ENCODE peak calls at places on chromosomes 16 and 17, in four cellular contexts. One of them, this sample, is unnamed. For H3K9me1, the result is how much of the 10 kb centered on the place peaks cover.

GRCh38 chr16:72404299-72404698 is 232.3 kb upstream of the PMFBP1 start:
- DNase-seq in IMR-90: peak
- DNase-seq in K562: no peak
- DNase-seq in endothelial cell of umbilical vein: no peak
- DNase-seq in this sample: no peak

GRCh38 chr17:2598166-2598565 is 4.7 kb downstream of the PAFAH1B1 start:
- DNase-seq in IMR-90: peak
- DNase-seq in K562: no peak
- DNase-seq in endothelial cell of umbilical vein: peak
- DNase-seq in this sample: no peak

GRCh38 chr17:60247836-60248461 is 98.2 kb downstream of the CA4 start:
- DNase-seq in IMR-90: no peak
- DNase-seq in K562: no peak
- DNase-seq in endothelial cell of umbilical vein: no peak
- DNase-seq in this sample: no peak

GRCh38 chr16:81939164-81940067 is 71.9 kb downstream of the SDR42E1 start:
- DNase-seq in IMR-90: no peak
- DNase-seq in K562: no peak
- DNase-seq in endothelial cell of umbilical vein: peak
- DNase-seq in this sample: no peak

GRCh38 chr16:83967838-83968482 is at the start of gene NECAB2:
- DNase-seq in IMR-90: peak
- DNase-seq in K562: peak
- DNase-seq in endothelial cell of umbilical vein: peak
- DNase-seq in this sample: no peak

GRCh38 chr17:39769974-39770587 is 32.3 kb downstream of the GRB7 start:
- DNase-seq in IMR-90: peak
- DNase-seq in K562: no peak
- DNase-seq in endothelial cell of umbilical vein: no peak
- DNase-seq in this sample: peak

GRCh38 chr17:11140028-11140427 is 101.0 kb upstream of the SHISA6 start:
- DNase-seq in IMR-90: no peak
- DNase-seq in K562: no peak
- DNase-seq in endothelial cell of umbilical vein: no peak
- DNase-seq in this sample: no peak

GRCh38 chr16:58501242-58502131 is 1.5 kb downstream of the NDRG4 start:
- DNase-seq in IMR-90: no peak
- DNase-seq in K562: peak
- DNase-seq in endothelial cell of umbilical vein: no peak
- DNase-seq in this sample: no peak

GRCh38 chr16:81703177-81704155 is 75.6 kb upstream of the PLCG2 start:
- DNase-seq in IMR-90: peak
- DNase-seq in K562: no peak
- DNase-seq in endothelial cell of umbilical vein: peak
- DNase-seq in this sample: no peak

GRCh38 chr17:57902800-57903759 is 52.1 kb downstream of the CUEDC1 start:
- DNase-seq in IMR-90: peak
- DNase-seq in K562: no peak
- DNase-seq in endothelial cell of umbilical vein: peak
- DNase-seq in this sample: peak

GRCh38 chr16:66926171-66926570 is 836 bp upstream of the RRAD start:
- DNase-seq in IMR-90: no peak
- DNase-seq in K562: no peak
- DNase-seq in endothelial cell of umbilical vein: no peak
- DNase-seq in this sample: no peak

GRCh38 chr16:27999687-28000086 is 63.8 kb downstream of the GSG1L start:
- DNase-seq in IMR-90: peak
- DNase-seq in K562: peak
- DNase-seq in endothelial cell of umbilical vein: no peak
- DNase-seq in this sample: no peak

GRCh38 chr17:40912506-40913220 is 24.8 kb downstream of the KRT23 start:
- DNase-seq in IMR-90: no peak
- DNase-seq in K562: no peak
- DNase-seq in endothelial cell of umbilical vein: peak
- DNase-seq in this sample: no peak

GRCh38 chr17:4340914-4341615 is 25.4 kb downstream of the UBE2G1 start:
- DNase-seq in IMR-90: peak
- DNase-seq in K562: no peak
- DNase-seq in endothelial cell of umbilical vein: no peak
- DNase-seq in this sample: no peak

GRCh38 chr16:24054649-24055560 is 201.2 kb upstream of the CACNG3 start:
- DNase-seq in IMR-90: no peak
- DNase-seq in K562: no peak
- DNase-seq in endothelial cell of umbilical vein: no peak
- DNase-seq in this sample: no peak

GRCh38 chr17:38761612-38762011 is 9.1 kb downstream of the PSMB3 start:
- DNase-seq in IMR-90: peak
- DNase-seq in K562: peak
- DNase-seq in endothelial cell of umbilical vein: peak
- DNase-seq in this sample: no peak

GRCh38 chr17:59510611-59511010 is 54.8 kb upstream of the DHX40 start:
- DNase-seq in IMR-90: no peak
- DNase-seq in K562: no peak
- DNase-seq in endothelial cell of umbilical vein: no peak
- DNase-seq in this sample: no peak

GRCh38 chr17:78496311-78496710 is 80.9 kb downstream of the DNAH17 start:
- DNase-seq in IMR-90: no peak
- DNase-seq in K562: no peak
- DNase-seq in endothelial cell of umbilical vein: no peak
- DNase-seq in this sample: no peak

GRCh38 chr17:45761957-45762565 is 22.1 kb upstream of the CRHR1 start:
- DNase-seq in IMR-90: no peak
- DNase-seq in K562: no peak
- DNase-seq in endothelial cell of umbilical vein: no peak
- DNase-seq in this sample: no peak

GRCh38 chr17:47735536-47736011 is 2.5 kb downstream of the TBX21 start:
- DNase-seq in IMR-90: no peak
- DNase-seq in K562: no peak
- DNase-seq in endothelial cell of umbilical vein: no peak
- DNase-seq in this sample: no peak

GRCh38 chr17:80246726-80247125 is 13.9 kb upstream of the RNF213 start:
- DNase-seq in IMR-90: no peak
- DNase-seq in K562: no peak
- DNase-seq in endothelial cell of umbilical vein: no peak
- DNase-seq in this sample: no peak

GRCh38 chr17:42409467-42410351 is 13.3 kb downstream of the CAVIN1 start:
- DNase-seq in IMR-90: peak
- DNase-seq in K562: no peak
- DNase-seq in endothelial cell of umbilical vein: peak
- DNase-seq in this sample: no peak

GRCh38 chr16:89453662-89454321 is 36.6 kb downstream of the ANKRD11 start:
- DNase-seq in IMR-90: no peak
- DNase-seq in K562: peak
- DNase-seq in endothelial cell of umbilical vein: peak
- DNase-seq in this sample: no peak

GRCh38 chr16:89456412-89456811 is 33.9 kb downstream of the ANKRD11 start:
- DNase-seq in IMR-90: no peak
- DNase-seq in K562: no peak
- DNase-seq in endothelial cell of umbilical vein: no peak
- DNase-seq in this sample: no peak

GRCh38 chr16:89455692-89456091 is 34.7 kb downstream of the ANKRD11 start:
- DNase-seq in IMR-90: no peak
- DNase-seq in K562: no peak
- DNase-seq in endothelial cell of umbilical vein: no peak
- DNase-seq in this sample: no peak

GRCh38 chr16:89452925-89453324 is 37.4 kb downstream of the ANKRD11 start:
- DNase-seq in IMR-90: no peak
- DNase-seq in K562: no peak
- DNase-seq in endothelial cell of umbilical vein: no peak
- DNase-seq in this sample: no peak

DNA sequence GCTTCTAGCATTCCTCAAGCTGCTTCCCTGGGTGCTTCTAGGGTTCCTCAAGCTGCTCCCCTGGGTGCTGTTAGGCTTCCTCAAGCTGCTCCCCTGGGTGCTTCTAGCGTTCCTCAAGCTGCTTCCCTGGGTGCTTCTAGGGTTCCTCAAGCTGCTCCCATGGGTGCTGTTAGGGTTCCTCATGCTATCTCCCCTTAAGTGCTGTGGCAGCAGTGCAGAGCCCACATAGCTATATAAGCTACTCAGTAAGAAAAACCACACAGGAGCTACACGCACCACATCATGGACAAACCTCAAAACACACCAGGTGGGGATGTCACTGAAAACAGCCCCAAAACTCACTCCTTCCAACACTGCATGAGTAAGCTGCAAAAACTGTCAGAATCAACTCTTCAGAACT is 35.2 kb downstream of the ANKRD11 start:
- DNase-seq in IMR-90: no peak
- DNase-seq in K562: no peak
- DNase-seq in endothelial cell of umbilical vein: no peak
- DNase-seq in this sample: no peak
- H3K4me2 ChIP-seq in IMR-90: no peak
- H3K4me2 ChIP-seq in K562: no peak
- H3K4me2 ChIP-seq in endothelial cell of umbilical vein: no peak
- H3K4me2 ChIP-seq in this sample: no peak

DNA sequence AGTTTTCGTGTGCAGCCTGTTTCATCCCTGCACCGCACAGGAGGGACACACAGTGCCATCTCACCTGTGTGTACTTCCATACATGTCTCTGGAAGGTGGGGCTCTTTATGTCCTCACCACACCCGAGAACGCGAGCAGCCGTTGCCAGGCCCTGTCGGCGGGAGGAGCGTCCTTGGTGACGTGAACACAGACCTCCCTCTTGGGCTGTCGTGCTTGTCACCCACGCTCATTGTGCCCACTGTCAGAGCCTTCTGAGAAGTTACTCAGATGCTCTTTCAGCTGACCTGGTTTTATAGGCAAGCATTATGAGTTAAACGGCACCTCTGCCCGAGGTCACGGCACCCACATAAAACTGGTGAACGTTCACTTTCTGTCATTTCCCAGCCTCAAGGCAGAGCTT is 40.2 kb downstream of the ZNF750 start:
- DNase-seq in IMR-90: no peak
- DNase-seq in K562: no peak
- DNase-seq in endothelial cell of umbilical vein: no peak
- DNase-seq in this sample: no peak
- H3K9me1 ChIP-seq in IMR-90: under half
- H3K9me1 ChIP-seq in K562: under half
- H3K9me1 ChIP-seq in endothelial cell of umbilical vein: under half
- H3K9me1 ChIP-seq in this sample: under half

GRCh38 chr17:68178831-68179230 is 69.0 kb upstream of the AMZ2 start:
- DNase-seq in IMR-90: no peak
- DNase-seq in K562: no peak
- DNase-seq in endothelial cell of umbilical vein: no peak
- DNase-seq in this sample: no peak

GRCh38 chr17:68182016-68182315 is 65.9 kb upstream of the AMZ2 start:
- DNase-seq in IMR-90: no peak
- DNase-seq in K562: no peak
- DNase-seq in endothelial cell of umbilical vein: no peak
- DNase-seq in this sample: no peak

GRCh38 chr17:68184816-68185436 is 62.9 kb upstream of the AMZ2 start:
- DNase-seq in IMR-90: no peak
- DNase-seq in K562: no peak
- DNase-seq in endothelial cell of umbilical vein: no peak
- DNase-seq in this sample: no peak

GRCh38 chr17:68184141-68184571 is 63.7 kb upstream of the AMZ2 start:
- DNase-seq in IMR-90: no peak
- DNase-seq in K562: no peak
- DNase-seq in endothelial cell of umbilical vein: no peak
- DNase-seq in this sample: no peak

DNA sequence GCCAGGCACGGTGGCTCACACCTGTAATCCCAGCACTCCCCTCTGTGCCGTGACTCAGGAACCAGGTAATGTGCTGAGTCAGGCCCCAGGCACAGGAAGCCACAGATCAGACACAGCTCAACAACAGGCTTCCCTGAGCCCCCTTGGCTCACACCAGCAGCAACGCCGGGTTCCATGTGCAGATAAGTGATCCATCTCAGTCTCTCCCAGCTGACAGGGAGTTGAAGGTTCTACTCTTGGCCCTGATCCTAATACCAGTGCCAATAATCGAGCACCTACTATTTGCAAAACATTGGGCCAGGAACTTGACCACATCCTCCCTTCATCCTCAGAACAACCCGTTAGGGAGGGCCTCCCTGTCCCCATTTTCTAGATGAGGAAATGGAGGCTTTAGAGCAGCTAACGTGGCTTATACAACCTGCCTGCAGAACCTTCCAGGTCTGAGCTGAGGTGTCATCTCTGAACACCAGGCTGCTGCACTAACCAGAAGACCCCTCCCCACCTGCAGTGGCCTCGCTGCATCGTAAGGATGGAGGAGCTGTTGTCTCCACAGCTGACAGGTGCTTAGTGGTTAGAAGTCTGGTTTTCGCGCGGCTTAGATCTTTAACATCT is 64.8 kb upstream of the AMZ2 start:
- DNase-seq in IMR-90: no peak
- DNase-seq in K562: no peak
- DNase-seq in endothelial cell of umbilical vein: no peak
- DNase-seq in this sample: peak
- H3K4me2 ChIP-seq in IMR-90: no peak
- H3K4me2 ChIP-seq in K562: no peak
- H3K4me2 ChIP-seq in endothelial cell of umbilical vein: no peak
- H3K4me2 ChIP-seq in this sample: peak

GRCh38 chr16:89785523-89786155 is 30.8 kb downstream of the FANCA start:
- DNase-seq in IMR-90: no peak
- DNase-seq in K562: no peak
- DNase-seq in endothelial cell of umbilical vein: no peak
- DNase-seq in this sample: no peak

GRCh38 chr16:89784409-89784808 is 32.0 kb downstream of the FANCA start:
- DNase-seq in IMR-90: no peak
- DNase-seq in K562: no peak
- DNase-seq in endothelial cell of umbilical vein: no peak
- DNase-seq in this sample: no peak

GRCh38 chr16:89782489-89782888 is 34.0 kb downstream of the FANCA start:
- DNase-seq in IMR-90: no peak
- DNase-seq in K562: no peak
- DNase-seq in endothelial cell of umbilical vein: no peak
- DNase-seq in this sample: no peak

GRCh38 chr16:89787365-89787805 is 29.1 kb downstream of the FANCA start:
- DNase-seq in IMR-90: no peak
- DNase-seq in K562: no peak
- DNase-seq in endothelial cell of umbilical vein: no peak
- DNase-seq in this sample: no peak

GRCh38 chr16:89786474-89787364 is 29.7 kb downstream of the FANCA start:
- DNase-seq in IMR-90: no peak
- DNase-seq in K562: no peak
- DNase-seq in endothelial cell of umbilical vein: no peak
- DNase-seq in this sample: no peak
- H3K9me1 ChIP-seq in IMR-90: under half
- H3K9me1 ChIP-seq in K562: under half
- H3K9me1 ChIP-seq in endothelial cell of umbilical vein: under half
- H3K9me1 ChIP-seq in this sample: under half

This sample was measured in keratinocyte.